ENCODE peak calls at places on chromosomes 13 and 19, in eight cellular contexts. H, M, U, P, C, B, G and N are unnamed samples. For H3K9me2, the result is how much of the 10 kb centered on the place peaks cover.

GRCh38 chr19:10086032-10086903 is at the start of gene SHFL:
- DNase-seq in H (peak), M (peak), U (peak), P (peak), C (peak), B (peak), G (no peak), N (peak)

GRCh38 chr19:33720155-33720493 is 76.5 kb upstream of the KCTD15 start:
- DNase-seq in H (no peak), M (no peak), U (no peak), P (no peak), C (no peak), B (no peak), G (no peak), N (no peak)

GRCh38 chr19:43584484-43584883 is 8.9 kb downstream of the PINLYP start:
- DNase-seq in H (no peak), M (no peak), U (no peak), P (no peak), C (peak), B (no peak), G (no peak), N (no peak)

GRCh38 chr19:32342695-32343094 is 2.7 kb upstream of the ZNF507 start:
- DNase-seq in H (no peak), M (no peak), U (no peak), P (no peak), C (no peak), B (no peak), G (no peak), N (no peak)

GRCh38 chr13:99886706-99887105 is 84.9 kb downstream of the ZIC5 start:
- DNase-seq in H (no peak), M (no peak), U (peak), P (no peak), C (no peak), B (no peak), G (no peak), N (no peak)

GRCh38 chr19:459724-460511 is 915 bp downstream of the SHC2 start:
- DNase-seq in H (peak), M (peak), U (peak), P (no peak), C (peak), B (no peak), G (no peak), N (no peak)

GRCh38 chr19:10006335-10006708 is 4.0 kb downstream of the COL5A3 start:
- DNase-seq in H (no peak), M (no peak), U (no peak), P (no peak), C (no peak), B (no peak), G (no peak), N (no peak)

GRCh38 chr19:38877781-38878574 is at the start of gene RINL:
- DNase-seq in H (peak), M (peak), U (no peak), P (peak), C (peak), B (peak), G (no peak), N (peak)

GRCh38 chr19:47310819-47311218 is 1.2 kb downstream of the C5AR1 start:
- DNase-seq in H (no peak), M (peak), U (peak), P (no peak), C (peak), B (no peak), G (no peak), N (peak)

GRCh38 chr19:42066075-42066754 is 3.8 kb downstream of the GRIK5 start:
- DNase-seq in H (peak), M (peak), U (peak), P (no peak), C (no peak), B (no peak), G (no peak), N (peak)

GRCh38 chr19:13022111-13022858 is 27.0 kb downstream of the NFIX start:
- DNase-seq in H (no peak), M (no peak), U (no peak), P (no peak), C (no peak), B (peak), G (no peak), N (no peak)
- H2AFZ ChIP-seq in H (no peak), M (peak), U (peak), P (no peak), C (no peak), B (peak), G (no peak), N (no peak)

GRCh38 chr13:84985860-84986259 is 813.4 kb downstream of the SLITRK6 start:
- DNase-seq in H (peak), M (no peak), U (no peak), P (peak), C (no peak), B (no peak), G (no peak), N (no peak)
- TF ChIP-seq CTCF in H (peak), M (no peak), U (no peak), P (peak), C (no peak), B (no peak), G (no peak), N (no peak)

DNA sequence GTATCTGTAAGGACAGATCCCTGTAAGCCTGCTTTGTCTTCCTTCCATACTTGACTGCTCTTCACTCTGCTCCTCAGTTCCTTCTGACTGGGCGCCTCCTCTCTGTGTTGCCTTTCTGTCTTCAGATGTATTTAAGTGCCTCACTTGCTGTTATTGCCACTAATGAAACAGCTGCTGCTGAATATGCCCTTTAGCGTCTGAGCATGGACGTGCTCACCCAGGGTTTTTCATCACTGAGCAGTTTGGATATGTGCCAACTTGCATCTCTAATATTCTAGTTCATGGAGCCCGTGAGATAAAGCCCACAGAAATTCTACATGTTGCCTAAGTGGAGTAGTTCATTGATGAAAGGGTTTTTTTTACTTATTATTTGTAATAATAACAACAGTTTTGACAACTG is 198.2 kb downstream of the MYO16 start:
- DNase-seq in H (no peak), M (peak), U (no peak), P (no peak), C (no peak), B (no peak), G (no peak), N (no peak)
- H3K9me2 ChIP-seq in H (under half), M (under half), U (under half), P (under half), C (under half), B (under half), G (under half), N (under half)

GRCh38 chr13:62933809-62934208 is 1518.2 kb upstream of the PCDH20 start:
- DNase-seq in H (peak), M (no peak), U (no peak), P (no peak), C (no peak), B (no peak), G (no peak), N (no peak)
- H2AFZ ChIP-seq in H (no peak), M (no peak), U (no peak), P (no peak), C (no peak), B (no peak), G (no peak), N (no peak)

DNA sequence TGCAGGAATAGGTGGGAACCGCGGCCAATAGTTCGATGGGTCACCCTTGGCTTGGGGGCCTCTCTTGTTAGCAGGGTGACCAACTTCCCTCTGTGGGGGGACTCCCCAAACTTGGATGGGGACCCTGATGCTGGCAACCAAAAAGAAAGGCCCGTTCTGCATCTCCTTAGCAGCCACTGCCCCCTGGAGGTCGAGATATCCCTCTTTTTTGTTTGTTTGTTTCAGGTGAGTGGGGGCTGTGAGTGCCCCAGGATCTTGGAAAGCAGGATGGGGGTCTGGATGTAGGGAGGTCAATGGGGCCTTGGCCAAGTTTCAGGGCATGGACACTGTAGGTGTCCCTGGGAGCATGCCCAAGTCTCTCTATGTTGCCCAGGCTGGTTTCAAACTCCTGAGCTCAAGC is 7.7 kb upstream of the CRTC1 start:
- DNase-seq in H (peak), M (no peak), U (peak), P (peak), C (no peak), B (no peak), G (peak), N (no peak)
- TF ChIP-seq CTCF in H (peak), M (peak), U (peak), P (peak), C (peak), B (peak), G (peak), N (peak)

GRCh38 chr19:2755811-2756210 is 16.0 kb upstream of the SLC39A3 start:
- DNase-seq in H (no peak), M (no peak), U (no peak), P (no peak), C (no peak), B (no peak), G (no peak), N (no peak)
- H3K9me2 ChIP-seq in H (under half), M (under half), U (under half), P (under half), C (under half), B (under half), G (under half), N (under half)

DNA sequence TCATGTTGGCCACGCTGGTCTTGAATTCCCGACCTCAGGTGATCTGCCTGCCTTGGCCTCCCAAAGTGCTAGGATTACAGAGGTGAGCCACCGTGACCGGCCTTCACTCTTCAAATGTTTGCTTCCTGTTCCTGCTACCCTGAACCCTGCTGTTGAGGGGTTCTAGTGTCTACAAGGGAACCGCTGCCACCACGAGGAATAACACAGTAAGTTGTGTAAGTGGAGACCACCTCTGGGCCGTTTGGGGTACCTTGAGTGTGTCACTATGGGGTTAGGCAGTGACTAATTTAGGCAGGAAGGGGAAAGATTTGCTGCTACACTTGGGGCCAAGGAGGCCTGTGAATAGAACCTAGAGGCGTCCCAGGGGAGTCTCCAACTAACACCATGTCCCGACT is 2.2 kb upstream of the MYADM start:
- DNase-seq in H (no peak), M (no peak), U (no peak), P (no peak), C (no peak), B (no peak), G (no peak), N (peak)
- H2AFZ ChIP-seq in H (no peak), M (peak), U (no peak), P (no peak), C (peak), B (no peak), G (no peak), N (peak)

GRCh38 chr13:78586706-78587105 is 16.6 kb downstream of the POU4F1 start:
- DNase-seq in H (peak), M (no peak), U (no peak), P (no peak), C (no peak), B (no peak), G (no peak), N (no peak)
- TF ChIP-seq CTCF in H (peak), M (peak), U (peak), P (peak), C (peak), B (no peak), G (peak), N (peak)

GRCh38 chr19:18216789-18217188 is 9.4 kb downstream of the PDE4C start:
- DNase-seq in H (no peak), M (no peak), U (no peak), P (no peak), C (no peak), B (no peak), G (no peak), N (no peak)
- H3K9me2 ChIP-seq in H (under half), M (under half), U (under half), P (under half), C (under half), B (under half), G (under half), N (under half)

GRCh38 chr19:14571695-14572490 is at the start of gene NDUFB7:
- DNase-seq in H (peak), M (peak), U (peak), P (peak), C (peak), B (peak), G (peak), N (peak)
- H2AFZ ChIP-seq in H (peak), M (peak), U (peak), P (peak), C (peak), B (peak), G (peak), N (peak)